ENCODE peak calls at places on chromosome 18, in seven cellular contexts. K is stimulated activated CD4-positive, alpha-beta T cell treated with anti-CD3 and anti-CD28 coated beads, TNF-alpha, amount 100 ng/mL, for 1 hour; A is RKO; R is Peyer's patch; N is GM18507; H is LHCN-M2; W is adrenal gland. O is an unnamed sample.

GRCh38 chr18:62523631-62524442 is 1.0 kb downstream of the ZCCHC2 start:
- DNase-seq in K (peak), A (peak), R (peak), N (no peak), H (peak), W (peak), O (peak)

GRCh38 chr18:31487251-31488015 is 10.5 kb upstream of the DSG2 start:
- DNase-seq in K (no peak), A (peak), R (no peak), N (no peak), H (no peak), W (no peak), O (no peak)

GRCh38 chr18:39274535-39274934 is 1708.9 kb upstream of the CELF4 start:
- DNase-seq in K (no peak), A (peak), R (no peak), N (no peak), H (peak), W (no peak), O (no peak)

GRCh38 chr18:37252342-37252741 is 313.3 kb downstream of the CELF4 start:
- DNase-seq in K (no peak), A (no peak), R (no peak), N (no peak), H (no peak), W (no peak), O (no peak)

GRCh38 chr18:59266876-59267510 is 6.3 kb downstream of the RAX start:
- DNase-seq in K (no peak), A (no peak), R (no peak), N (no peak), H (no peak), W (no peak), O (no peak)

GRCh38 chr18:45686892-45687611 is 36.9 kb upstream of the SLC14A1 start:
- DNase-seq in K (no peak), A (no peak), R (peak), N (no peak), H (peak), W (no peak), O (peak)

GRCh38 chr18:10739152-10739551 is 213.3 kb downstream of the NAPG start:
- DNase-seq in K (no peak), A (no peak), R (no peak), N (no peak), H (peak), W (no peak), O (no peak)

GRCh38 chr18:23671564-23671963 is 8.9 kb upstream of the ANKRD29 start:
- DNase-seq in K (no peak), A (no peak), R (no peak), N (no peak), H (peak), W (no peak), O (no peak)

GRCh38 chr18:44213288-44213687 is 467.4 kb upstream of the SETBP1 start:
- DNase-seq in K (no peak), A (no peak), R (no peak), N (no peak), H (no peak), W (no peak), O (no peak)

GRCh38 chr18:46152436-46152807 is 48.2 kb downstream of the HAUS1 start:
- DNase-seq in K (no peak), A (peak), R (no peak), N (no peak), H (peak), W (peak), O (no peak)

GRCh38 chr18:79770826-79771225 is 26.9 kb upstream of the KCNG2 start:
- DNase-seq in K (no peak), A (no peak), R (no peak), N (no peak), H (no peak), W (no peak), O (no peak)

GRCh38 chr18:2889761-2890192 is 43.0 kb downstream of the EMILIN2 start:
- DNase-seq in K (no peak), A (no peak), R (no peak), N (no peak), H (no peak), W (no peak), O (peak)

GRCh38 chr18:77055429-77056310 is 76.9 kb downstream of the MBP start:
- DNase-seq in K (no peak), A (no peak), R (peak), N (no peak), H (no peak), W (no peak), O (no peak)

GRCh38 chr18:64330161-64330560 is 181.3 kb upstream of the LINC00305 start:
- DNase-seq in K (no peak), A (peak), R (no peak), N (no peak), H (no peak), W (no peak), O (no peak)

GRCh38 chr18:71899707-71900483 is 644.2 kb downstream of the CBLN2 start:
- DNase-seq in K (no peak), A (no peak), R (no peak), N (no peak), H (no peak), W (no peak), O (no peak)

GRCh38 chr18:32258558-32259204 is 68.8 kb downstream of the MEP1B start:
- DNase-seq in K (no peak), A (no peak), R (no peak), N (no peak), H (no peak), W (no peak), O (no peak)

GRCh38 chr18:70419526-70419925 is 130.7 kb downstream of the SOCS6 start:
- DNase-seq in K (no peak), A (no peak), R (no peak), N (no peak), H (peak), W (no peak), O (no peak)

O was measured in CD8-positive, alpha-beta memory T cell.